ENCODE peak calls at places on chromosomes 16 and 17, in five cellular contexts. M, P, T, V and U are unnamed samples.

GRCh38 chr17:20302191-20302917 is 165.0 kb downstream of the LGALS9B start:
- DNase-seq in V (no peak), P (no peak), T (no peak), M (no peak), U (no peak)

GRCh38 chr16:54744998-54745397 is 185.7 kb upstream of the IRX5 start:
- DNase-seq in V (no peak), T (no peak), P (no peak), M (no peak), U (no peak)

GRCh38 chr16:88506723-88507122 is 53.6 kb downstream of the ZFPM1 start:
- DNase-seq in T (no peak), V (no peak), M (no peak), P (no peak), U (no peak)

GRCh38 chr16:626787-627457 is 3.9 kb upstream of the WFIKKN1 start:
- DNase-seq in M (peak), P (no peak), V (peak), T (peak), U (no peak)

GRCh38 chr16:87784812-87785211 is 19.0 kb upstream of the KLHDC4 start:
- DNase-seq in V (no peak), M (peak), P (no peak), T (no peak), U (no peak)

GRCh38 chr17:913207-913606 is 66.4 kb downstream of the NXN start:
- DNase-seq in P (no peak), T (no peak), V (no peak), M (peak), U (no peak)

GRCh38 chr17:10265100-10265810 is 66.8 kb upstream of the GAS7 start:
- DNase-seq in M (peak), V (no peak), P (no peak), T (peak), U (no peak)

GRCh38 chr17:65495255-65496060 is 66.0 kb downstream of the AXIN2 start:
- DNase-seq in P (no peak), V (no peak), T (no peak), M (no peak), U (no peak)

GRCh38 chr17:31803494-31804213 is 55.4 kb downstream of the COPRS start:
- DNase-seq in P (no peak), V (no peak), M (no peak), T (no peak), U (no peak)

GRCh38 chr17:47708864-47709541 is 15.0 kb downstream of the TBKBP1 start:
- DNase-seq in T (no peak), V (no peak), M (no peak), P (no peak), U (no peak)

GRCh38 chr17:69335018-69335417 is 8.1 kb upstream of the ABCA5 start:
- DNase-seq in V (no peak), M (peak), P (no peak), T (no peak), U (no peak)

GRCh38 chr17:43723697-43724359 is 34.8 kb downstream of the SOST start:
- DNase-seq in M (peak), V (no peak), T (no peak), P (no peak), U (peak)